ENCODE peak calls at places on chromosomes 2 and 18, in six cellular contexts. One of them, this sample, is unnamed.

GRCh38 chr2:15389326-15389700 is 171.8 kb downstream of the NBAS start:
- DNase-seq in thoracic aorta: no peak
- DNase-seq in left ventricle myocardium inferior: no peak
- DNase-seq in adrenal gland: no peak
- DNase-seq in H9: no peak
- DNase-seq in NCI-H774: no peak
- DNase-seq in this sample: no peak

GRCh38 chr18:6543330-6543908 is 128.7 kb upstream of the L3MBTL4 start:
- DNase-seq in left ventricle myocardium inferior: no peak
- DNase-seq in adrenal gland: no peak
- DNase-seq in thoracic aorta: no peak
- DNase-seq in NCI-H774: peak; percentile 2
- DNase-seq in H9: no peak
- DNase-seq in this sample: peak; percentile 35

GRCh38 chr2:69021027-69021426 is 8.0 kb downstream of the ANTXR1 start:
- DNase-seq in thoracic aorta: no peak
- DNase-seq in adrenal gland: no peak
- DNase-seq in NCI-H774: no peak
- DNase-seq in H9: no peak
- DNase-seq in left ventricle myocardium inferior: no peak
- DNase-seq in this sample: peak; percentile 41

GRCh38 chr2:150274108-150274507 is 213.4 kb downstream of the RND3 start:
- DNase-seq in left ventricle myocardium inferior: no peak
- DNase-seq in NCI-H774: no peak
- DNase-seq in H9: no peak
- DNase-seq in thoracic aorta: no peak
- DNase-seq in adrenal gland: no peak
- DNase-seq in this sample: peak; percentile 63

GRCh38 chr2:88724643-88725332 is 33.3 kb downstream of the RPIA start:
- DNase-seq in thoracic aorta: no peak
- DNase-seq in H9: no peak
- DNase-seq in adrenal gland: no peak
- DNase-seq in NCI-H774: no peak
- DNase-seq in left ventricle myocardium inferior: no peak
- DNase-seq in this sample: no peak

GRCh38 chr2:14520385-14520945 is 112.1 kb upstream of the LRATD1 start:
- DNase-seq in H9: no peak
- DNase-seq in NCI-H774: no peak
- DNase-seq in thoracic aorta: no peak
- DNase-seq in left ventricle myocardium inferior: no peak
- DNase-seq in adrenal gland: no peak
- DNase-seq in this sample: no peak

GRCh38 chr2:174024524-174025270 is 59.5 kb upstream of the SP3 start:
- DNase-seq in left ventricle myocardium inferior: peak; percentile 91
- DNase-seq in NCI-H774: no peak
- DNase-seq in thoracic aorta: no peak
- DNase-seq in H9: no peak
- DNase-seq in adrenal gland: peak; percentile 43
- DNase-seq in this sample: peak; percentile 74

GRCh38 chr2:140990416-140990815 is 1140.4 kb downstream of the LRP1B start:
- DNase-seq in left ventricle myocardium inferior: no peak
- DNase-seq in thoracic aorta: no peak
- DNase-seq in NCI-H774: no peak
- DNase-seq in H9: no peak
- DNase-seq in adrenal gland: no peak
- DNase-seq in this sample: peak; percentile 93

GRCh38 chr2:241015439-241015838 is 17.0 kb downstream of the SNED1 start:
- DNase-seq in adrenal gland: no peak
- DNase-seq in H9: no peak
- DNase-seq in left ventricle myocardium inferior: no peak
- DNase-seq in thoracic aorta: no peak
- DNase-seq in NCI-H774: no peak
- DNase-seq in this sample: no peak

GRCh38 chr2:219441451-219442205 is 7.0 kb downstream of the SPEG start:
- DNase-seq in adrenal gland: no peak
- DNase-seq in left ventricle myocardium inferior: no peak
- DNase-seq in NCI-H774: peak; percentile 30
- DNase-seq in thoracic aorta: no peak
- DNase-seq in H9: peak; percentile 64
- DNase-seq in this sample: peak; percentile 49

GRCh38 chr18:45954070-45954712 is 12.9 kb downstream of the EPG5 start:
- DNase-seq in H9: no peak
- DNase-seq in left ventricle myocardium inferior: no peak
- DNase-seq in adrenal gland: peak; percentile 33
- DNase-seq in thoracic aorta: no peak
- DNase-seq in NCI-H774: no peak
- DNase-seq in this sample: peak; percentile 95

GRCh38 chr2:188944442-188944841 is 29.7 kb upstream of the COL3A1 start:
- DNase-seq in adrenal gland: no peak
- DNase-seq in H9: no peak
- DNase-seq in thoracic aorta: no peak
- DNase-seq in left ventricle myocardium inferior: no peak
- DNase-seq in NCI-H774: no peak
- DNase-seq in this sample: no peak

GRCh38 chr2:85852979-85853498 is 35.8 kb downstream of the ST3GAL5 start:
- DNase-seq in NCI-H774: no peak
- DNase-seq in thoracic aorta: no peak
- DNase-seq in left ventricle myocardium inferior: no peak
- DNase-seq in adrenal gland: no peak
- DNase-seq in H9: no peak
- DNase-seq in this sample: no peak

GRCh38 chr18:22816266-22817176 is 116.6 kb upstream of the RBBP8 start:
- DNase-seq in NCI-H774: peak; percentile 14
- DNase-seq in H9: no peak
- DNase-seq in adrenal gland: no peak
- DNase-seq in left ventricle myocardium inferior: no peak
- DNase-seq in thoracic aorta: no peak
- DNase-seq in this sample: no peak

GRCh38 chr2:189492451-189492850 is 51.2 kb downstream of the WDR75 start:
- DNase-seq in NCI-H774: no peak
- DNase-seq in H9: no peak
- DNase-seq in adrenal gland: no peak
- DNase-seq in left ventricle myocardium inferior: no peak
- DNase-seq in thoracic aorta: no peak
- DNase-seq in this sample: peak; percentile 20

GRCh38 chr18:41569867-41570266 is 385.2 kb upstream of the PIK3C3 start:
- DNase-seq in thoracic aorta: no peak
- DNase-seq in left ventricle myocardium inferior: no peak
- DNase-seq in H9: no peak
- DNase-seq in adrenal gland: no peak
- DNase-seq in NCI-H774: peak; percentile 24
- DNase-seq in this sample: no peak

GRCh38 chr2:1989216-1989615 is 244.9 kb upstream of the PXDN start:
- DNase-seq in H9: no peak
- DNase-seq in NCI-H774: no peak
- DNase-seq in left ventricle myocardium inferior: no peak
- DNase-seq in adrenal gland: no peak
- DNase-seq in thoracic aorta: no peak
- DNase-seq in this sample: no peak

GRCh38 chr18:77559274-77559910 is 309.7 kb downstream of the GALR1 start:
- DNase-seq in thoracic aorta: no peak
- DNase-seq in adrenal gland: no peak
- DNase-seq in NCI-H774: no peak
- DNase-seq in H9: no peak
- DNase-seq in left ventricle myocardium inferior: no peak
- DNase-seq in this sample: no peak

GRCh38 chr2:238136820-238137537 is 1.5 kb upstream of the KLHL30 start:
- DNase-seq in NCI-H774: no peak
- DNase-seq in adrenal gland: peak; percentile 37
- DNase-seq in left ventricle myocardium inferior: peak; percentile 43
- DNase-seq in H9: no peak
- DNase-seq in thoracic aorta: no peak
- DNase-seq in this sample: peak; percentile 76